ENCODE peak calls at places on chromosomes 13 and 19, in six cellular contexts. A is right cardiac atrium, D is IMR-90, J is neural progenitor cell, X is hepatocyte, Z is tibial nerve. L is an unnamed sample. For H3K4me1, the result is how much of the 10 kb centered on the place peaks cover.

GRCh38 chr19:507286-508203 is at the start of gene TPGS1:
- DNase-seq in A (peak), D (peak), J (peak), X (peak), Z (peak), L (peak)

GRCh38 chr13:40388617-40389016 is 277.8 kb downstream of the FOXO1 start:
- DNase-seq in A (no peak), D (peak), J (no peak), X (no peak), Z (no peak), L (peak)

GRCh38 chr13:108268713-108269112 is 805 bp upstream of the TNFSF13B start:
- DNase-seq in A (no peak), D (no peak), J (no peak), X (no peak), Z (no peak), L (no peak)

GRCh38 chr13:51222510-51223283 is 499 bp downstream of the FAM124A start:
- DNase-seq in A (peak), D (no peak), J (peak), X (peak), Z (no peak), L (no peak)

GRCh38 chr19:49882643-49883042 is 5.1 kb downstream of the TBC1D17 start:
- DNase-seq in A (no peak), D (no peak), J (no peak), X (no peak), Z (no peak), L (no peak)

GRCh38 chr19:14354445-14354844 is 26.8 kb upstream of the ADGRE5 start:
- DNase-seq in A (no peak), D (no peak), J (no peak), X (no peak), Z (no peak), L (no peak)

GRCh38 chr13:66922444-66922843 is 307.7 kb downstream of the PCDH9 start:
- DNase-seq in A (no peak), D (no peak), J (no peak), X (no peak), Z (no peak), L (no peak)

GRCh38 chr13:40537146-40537895 is 129.1 kb downstream of the FOXO1 start:
- DNase-seq in A (no peak), D (no peak), J (peak), X (no peak), Z (no peak), L (no peak)

GRCh38 chr13:39210961-39211534 is 172.8 kb downstream of the NHLRC3 start:
- DNase-seq in A (no peak), D (no peak), J (no peak), X (no peak), Z (no peak), L (no peak)

GRCh38 chr13:109389456-109389855 is 396.9 kb downstream of the IRS2 start:
- DNase-seq in A (no peak), D (peak), J (no peak), X (no peak), Z (no peak), L (no peak)

GRCh38 chr13:71865858-71866172 is 1.2 kb downstream of the DACH1 start:
- DNase-seq in A (no peak), D (no peak), J (peak), X (no peak), Z (no peak), L (no peak)

GRCh38 chr13:26502826-26503225 is 54.7 kb upstream of the WASF3 start:
- DNase-seq in A (peak), D (peak), J (peak), X (peak), Z (no peak), L (no peak)

GRCh38 chr13:35292329-35292728 is 184.2 kb downstream of the MAB21L1 start:
- DNase-seq in A (no peak), D (no peak), J (no peak), X (no peak), Z (no peak), L (no peak)

GRCh38 chr19:43997631-43998290 is 5.0 kb upstream of the ZNF230 start:
- DNase-seq in A (peak), D (peak), J (no peak), X (no peak), Z (no peak), L (no peak)

GRCh38 chr19:7921955-7922840 is 2.1 kb downstream of the SNAPC2 start:
- DNase-seq in A (peak), D (no peak), J (no peak), X (no peak), Z (no peak), L (no peak)

GRCh38 chr13:27997904-27998522 is 9.5 kb upstream of the URAD start:
- DNase-seq in A (peak), D (peak), J (peak), X (peak), Z (no peak), L (no peak)

GRCh38 chr13:35210234-35210633 is 266.3 kb downstream of the MAB21L1 start:
- DNase-seq in A (no peak), D (no peak), J (no peak), X (no peak), Z (no peak), L (no peak)

GRCh38 chr19:11164879-11165406 is 9.4 kb upstream of the SPC24 start:
- DNase-seq in A (peak), D (peak), J (no peak), X (peak), Z (peak), L (no peak)

GRCh38 chr19:14886032-14886431 is at the start of gene OR7A17:
- DNase-seq in A (no peak), D (no peak), J (no peak), X (no peak), Z (no peak), L (no peak)

GRCh38 chr19:54257116-54257480 is at the start of gene LILRB5:
- DNase-seq in A (no peak), D (no peak), J (no peak), X (no peak), Z (no peak), L (no peak)

GRCh38 chr19:23802290-23802689 is 43.6 kb upstream of the ZNF681 start:
- DNase-seq in A (no peak), D (no peak), J (no peak), X (peak), Z (no peak), L (no peak)

GRCh38 chr13:93834051-93834450 is 607.4 kb downstream of the GPC6 start:
- DNase-seq in A (no peak), D (no peak), J (no peak), X (no peak), Z (no peak), L (no peak)

GRCh38 chr19:54136086-54136863 is 1.3 kb upstream of the CNOT3 start:
- DNase-seq in A (no peak), D (peak), J (peak), X (peak), Z (no peak), L (no peak)

GRCh38 chr19:49873149-49873521 is 4.0 kb downstream of the AKT1S1 start:
- DNase-seq in A (no peak), D (no peak), J (no peak), X (no peak), Z (no peak), L (no peak)

GRCh38 chr19:48818234-48818823 is 7.5 kb upstream of the BCAT2 start:
- DNase-seq in A (no peak), D (no peak), J (no peak), X (peak), Z (no peak), L (no peak)

GRCh38 chr19:2613507-2614295 is 88.8 kb downstream of the GNG7 start:
- DNase-seq in A (no peak), D (peak), J (peak), X (peak), Z (no peak), L (no peak)

GRCh38 chr13:47437411-47437810 is 540.6 kb upstream of the HTR2A start:
- DNase-seq in A (no peak), D (peak), J (no peak), X (no peak), Z (no peak), L (no peak)

GRCh38 chr13:34017231-34017630 is 199.3 kb downstream of the RFC3 start:
- DNase-seq in A (no peak), D (no peak), J (no peak), X (no peak), Z (no peak), L (no peak)

GRCh38 chr19:45952341-45952690 is 21.3 kb downstream of the NOVA2 start:
- DNase-seq in A (no peak), D (no peak), J (no peak), X (no peak), Z (no peak), L (no peak)

DNA sequence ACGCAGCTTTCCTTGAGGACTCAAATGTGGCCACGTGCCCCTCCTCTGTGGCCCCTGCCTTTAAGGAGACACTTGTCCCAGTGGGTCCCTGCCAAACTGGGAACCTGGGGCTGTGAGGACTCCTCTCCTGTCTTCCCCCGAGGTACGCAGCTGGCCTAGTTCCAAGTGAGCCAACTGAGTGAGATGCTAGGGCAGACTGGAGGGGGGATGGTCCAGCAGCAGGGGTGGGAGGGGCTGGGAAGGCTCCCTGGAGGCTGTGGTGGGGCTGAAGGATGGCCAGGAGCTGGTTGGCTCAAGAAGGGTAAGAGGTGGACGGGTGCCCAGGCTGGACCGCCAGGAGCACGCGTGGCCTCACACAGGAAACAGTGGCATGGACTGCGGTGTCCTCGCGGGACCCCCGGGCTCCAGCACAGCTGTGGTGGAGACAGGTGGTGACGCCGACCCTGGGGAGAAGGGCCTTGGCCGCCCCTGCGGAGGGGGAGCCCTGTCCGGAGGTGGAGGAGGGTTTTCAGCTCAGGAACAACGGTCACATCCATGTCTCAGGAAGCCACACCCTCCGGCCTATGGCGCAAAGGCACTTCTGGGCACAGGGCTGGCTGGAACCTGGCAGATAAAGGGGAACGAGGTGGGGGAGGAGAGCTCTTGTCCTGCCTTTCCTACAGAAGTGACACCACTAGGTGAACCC is 45.8 kb downstream of the MLLT1 start:
- DNase-seq in A (peak), D (no peak), J (no peak), X (no peak), Z (no peak), L (no peak)
- H3K4me1 ChIP-seq in A (under half), D (under half), J (under half), X (under half), Z (under half), L (under half)

DNA sequence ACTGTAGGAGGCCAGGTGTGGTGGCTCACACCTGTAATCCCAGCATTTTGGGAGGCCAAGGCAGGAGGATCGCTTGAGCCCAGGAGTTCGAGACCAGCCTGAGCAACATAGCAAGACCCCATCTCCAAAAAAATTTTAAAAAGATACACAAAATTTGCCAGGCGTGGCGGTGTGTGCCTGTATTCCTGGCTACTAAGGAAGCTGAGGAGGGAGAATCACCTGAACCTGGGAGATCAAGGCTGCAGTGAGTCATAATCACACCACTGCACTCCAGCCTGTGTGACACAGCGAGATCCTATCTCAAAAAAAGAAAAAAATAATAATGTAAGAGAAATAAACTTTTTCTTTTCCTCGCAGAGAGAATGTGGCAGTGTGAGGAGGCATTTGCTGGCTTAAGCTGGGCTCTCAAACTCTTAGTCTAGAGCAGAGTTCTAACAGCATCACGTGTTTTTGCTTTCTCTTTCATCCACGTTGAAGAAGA is 21.1 kb downstream of the FAM187B start:
- DNase-seq in A (no peak), D (no peak), J (no peak), X (no peak), Z (no peak), L (peak)
- H3K4me1 ChIP-seq in A (under half), D (under half), J (under half), X (under half), Z (under half), L (under half)

GRCh38 chr19:19171821-19172532 is 1.9 kb upstream of the MEF2B start:
- DNase-seq in A (no peak), D (peak), J (no peak), X (peak), Z (no peak), L (no peak)
- H3K4me1 ChIP-seq in A (under half), D (under half), J (under half), X (under half), Z (under half), L (under half)

DNA sequence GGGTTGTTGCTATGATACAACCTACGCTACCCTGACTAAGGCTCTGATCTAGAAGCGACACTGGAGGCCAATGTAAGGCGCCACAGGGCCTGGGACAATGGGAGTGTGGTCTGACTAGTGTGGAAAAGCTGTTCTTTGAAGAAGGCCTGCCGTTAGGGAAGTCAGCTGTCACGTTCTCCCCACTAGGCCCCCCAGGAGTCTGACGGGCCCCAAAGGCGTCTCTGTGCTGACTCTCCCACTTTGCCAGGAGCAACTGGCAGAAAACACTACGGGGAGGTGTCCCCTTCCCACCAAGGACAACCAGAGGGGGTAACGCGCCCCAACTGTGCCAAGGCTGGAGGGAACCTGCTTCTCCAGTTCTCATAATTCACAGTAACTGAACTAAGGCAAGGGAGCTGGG is 25.3 kb upstream of the EIF3G start:
- DNase-seq in A (no peak), D (no peak), J (no peak), X (no peak), Z (no peak), L (no peak)
- H3K4me1 ChIP-seq in A (under half), D (under half), J (under half), X (under half), Z (under half), L (under half)

DNA sequence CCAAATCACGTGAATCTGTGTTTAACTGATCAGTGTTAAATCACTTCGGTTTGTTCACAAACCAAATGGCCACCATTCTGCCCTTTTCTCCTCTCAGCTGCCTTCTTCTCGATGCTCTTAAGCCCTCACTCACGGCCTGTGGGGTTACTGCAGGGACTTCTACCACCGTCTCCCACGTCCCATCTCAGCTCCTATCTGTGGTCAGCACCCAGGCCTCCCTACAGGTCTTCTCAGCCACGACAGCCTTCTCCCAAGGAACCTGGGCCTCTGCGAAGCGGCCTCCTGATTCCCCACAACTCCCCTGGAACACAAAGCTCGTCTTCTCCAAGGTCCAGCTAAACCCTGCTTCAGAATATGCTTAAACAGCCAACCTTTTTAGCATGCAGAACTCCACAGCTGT is 103.8 kb downstream of the COL4A2 start:
- DNase-seq in A (no peak), D (no peak), J (no peak), X (no peak), Z (no peak), L (no peak)
- H3K4me1 ChIP-seq in A (under half), D (under half), J (under half), X (under half), Z (under half), L (under half)

DNA sequence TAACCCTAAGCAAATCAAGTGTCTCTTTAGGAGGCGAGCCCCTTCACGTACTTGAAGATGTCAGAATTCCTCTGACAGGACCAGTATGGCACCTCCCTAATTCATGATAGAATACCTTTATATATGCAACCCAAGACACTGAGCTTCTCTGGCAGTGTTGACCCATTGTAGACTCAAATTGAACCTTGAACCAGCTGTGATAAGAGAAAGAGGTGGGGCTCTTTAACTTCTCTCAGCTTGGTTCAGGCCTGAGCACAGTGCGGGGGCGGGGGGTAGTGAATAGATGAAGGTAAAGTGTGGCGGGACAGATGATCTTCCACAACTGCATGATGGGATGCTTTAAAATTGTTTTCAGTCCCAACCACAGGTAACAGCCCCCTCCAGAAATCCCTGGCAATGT is 12.1 kb downstream of the MBNL2 start:
- DNase-seq in A (no peak), D (no peak), J (no peak), X (peak), Z (no peak), L (no peak)
- H3K4me1 ChIP-seq in A (under half), D (under half), J (under half), X (under half), Z (under half), L (under half)

GRCh38 chr19:17077447-17078028 is 2.0 kb downstream of the MYO9B start:
- DNase-seq in A (no peak), D (no peak), J (no peak), X (no peak), Z (no peak), L (no peak)

GRCh38 chr19:17079710-17080440 is 4.3 kb downstream of the MYO9B start:
- DNase-seq in A (peak), D (peak), J (peak), X (peak), Z (peak), L (peak)

GRCh38 chr19:17078920-17079709 is 3.5 kb downstream of the MYO9B start:
- DNase-seq in A (no peak), D (peak), J (peak), X (no peak), Z (no peak), L (no peak)

GRCh38 chr19:17076539-17076919 is 952 bp downstream of the MYO9B start:
- DNase-seq in A (no peak), D (no peak), J (peak), X (no peak), Z (no peak), L (no peak)

DNA sequence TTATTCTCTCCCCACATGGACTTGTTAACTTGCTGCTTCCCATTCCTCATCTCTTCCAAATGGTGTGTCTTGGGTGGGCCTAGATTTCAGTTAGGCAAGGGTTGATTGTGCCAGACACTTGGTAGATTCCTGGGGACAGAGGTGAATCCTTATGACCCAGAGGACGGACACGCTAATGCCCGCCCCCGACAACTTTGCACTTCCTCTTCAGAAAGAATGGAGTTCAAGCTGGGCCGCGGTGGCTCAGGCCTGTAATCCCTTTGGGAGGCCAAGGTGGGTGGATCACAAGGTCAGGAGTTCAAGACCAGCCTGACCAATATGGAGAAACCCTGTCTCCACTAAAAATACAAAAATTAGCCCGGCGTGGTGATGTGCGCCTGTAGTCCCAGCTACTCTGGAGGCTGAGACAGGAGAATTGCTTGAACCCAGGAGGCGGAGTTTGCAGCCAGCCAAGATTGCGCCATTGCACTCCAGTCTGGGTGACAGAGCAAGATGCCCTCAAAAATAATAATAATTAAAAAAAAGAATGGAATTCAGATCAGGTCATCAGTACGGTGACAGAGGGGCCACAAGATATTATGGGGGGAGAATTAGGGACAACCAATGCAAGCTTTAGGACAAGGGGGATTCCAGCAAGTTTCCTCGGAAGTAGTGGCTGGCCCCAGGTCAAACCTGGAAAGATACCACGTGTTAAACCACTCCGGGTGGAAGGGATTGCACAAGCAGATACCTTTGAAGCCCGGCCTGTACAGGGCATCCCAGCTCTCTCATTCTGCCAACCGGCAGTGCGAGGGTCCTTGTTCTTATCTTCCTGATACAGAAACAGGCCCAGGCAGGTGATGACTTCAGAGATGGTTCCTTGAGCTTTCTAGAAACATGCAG is 2.7 kb downstream of the MYO9B start:
- DNase-seq in A (no peak), D (no peak), J (no peak), X (no peak), Z (no peak), L (no peak)
- H3K4me1 ChIP-seq in A (under half), D (under half), J (under half), X (under half), Z (under half), L (under half)

L was measured in effector memory CD4-positive, alpha-beta T cell.